ENCODE peak calls at places on chromosomes 2 and 18, in five cellular contexts. R is activated CD4-positive, alpha-beta memory T cell treated with anti-CD3 and anti-CD28 coated beads for 36 hours; B is H54; C is CD8-positive, alpha-beta memory T cell; D is heart left ventricle. E is an unnamed sample.
A peak's percentile ranks its signal among the peaks of the same experiment; 100 is the strongest.

GRCh38 chr18:65628390-65628789 is 122.4 kb upstream of the CDH7 start:
- DNase-seq in B (no peak), D (no peak), C (no peak), R (no peak), E (no peak)

GRCh38 chr2:45652090-45653050 is 895 bp downstream of the PRKCE start:
- DNase-seq in D (peak; percentile 61), R (peak; percentile 43), C (peak; percentile 28), B (no peak), E (no peak)

GRCh38 chr2:105431367-105432088 is 32.7 kb upstream of the FHL2 start:
- DNase-seq in C (no peak), B (no peak), R (no peak), D (peak; percentile 83), E (peak; percentile 25)

GRCh38 chr2:42569116-42569711 is 782 bp downstream of the MTA3 start:
- DNase-seq in C (peak; percentile 13), D (peak; percentile 30), B (peak; percentile 40), R (peak; percentile 22), E (no peak)

GRCh38 chr2:46776687-46777327 is 138.8 kb downstream of the MCFD2 start:
- DNase-seq in D (peak; percentile 35), R (peak; percentile 66), B (peak; percentile 37), C (peak; percentile 21), E (peak; percentile 73)

GRCh38 chr18:47720741-47721140 is 209.7 kb downstream of the SMAD2 start:
- DNase-seq in R (no peak), B (no peak), C (no peak), D (no peak), E (no peak)

GRCh38 chr2:181106229-181106628 is 125.8 kb downstream of the UBE2E3 start:
- DNase-seq in B (no peak), C (no peak), R (no peak), D (no peak), E (no peak)

GRCh38 chr18:53527365-53527764 is 697.1 kb downstream of the MBD2 start:
- DNase-seq in D (no peak), B (no peak), R (no peak), C (no peak), E (no peak)

GRCh38 chr2:172481507-172482262 is 54.3 kb downstream of the ITGA6 start:
- DNase-seq in B (no peak), C (no peak), D (no peak), R (no peak), E (no peak)

GRCh38 chr2:19664651-19665050 is 237.1 kb downstream of the TTC32 start:
- DNase-seq in D (no peak), R (no peak), C (no peak), B (no peak), E (no peak)

E was measured in stromal cell of bone marrow.